ENCODE peak calls at places on chromosomes 5 and 9, in six cellular contexts. One of them, this sample, is unnamed.

GRCh38 chr5:133145436-133146143 is 93.8 kb downstream of the HSPA4 start:
- DNase-seq in HL-60: no peak
- DNase-seq in GM12878: no peak
- DNase-seq in SK-N-SH: no peak
- DNase-seq in K562: no peak
- DNase-seq in H1: no peak
- DNase-seq in this sample: no peak

GRCh38 chr5:142955628-142956027 is 185.5 kb downstream of the ARHGAP26 start:
- DNase-seq in SK-N-SH: no peak
- DNase-seq in HL-60: no peak
- DNase-seq in H1: no peak
- DNase-seq in K562: no peak
- DNase-seq in GM12878: no peak
- DNase-seq in this sample: no peak

GRCh38 chr5:149603210-149603609 is 21.9 kb downstream of the ARHGEF37 start:
- DNase-seq in H1: no peak
- DNase-seq in SK-N-SH: no peak
- DNase-seq in HL-60: no peak
- DNase-seq in K562: no peak
- DNase-seq in GM12878: no peak
- DNase-seq in this sample: no peak

GRCh38 chr5:146447734-146448380 is 724 bp downstream of the TCERG1 start:
- DNase-seq in GM12878: no peak
- DNase-seq in K562: no peak
- DNase-seq in SK-N-SH: no peak
- DNase-seq in H1: no peak
- DNase-seq in HL-60: peak; percentile 42
- DNase-seq in this sample: peak; percentile 47

GRCh38 chr9:123757547-123757946 is 172.4 kb downstream of the DENND1A start:
- DNase-seq in H1: no peak
- DNase-seq in HL-60: no peak
- DNase-seq in SK-N-SH: no peak
- DNase-seq in GM12878: no peak
- DNase-seq in K562: no peak
- DNase-seq in this sample: no peak

GRCh38 chr5:52520171-52520570 is 267.5 kb upstream of the ITGA1 start:
- DNase-seq in HL-60: no peak
- DNase-seq in GM12878: no peak
- DNase-seq in K562: no peak
- DNase-seq in H1: no peak
- DNase-seq in SK-N-SH: no peak
- DNase-seq in this sample: no peak

GRCh38 chr9:131562032-131562959 is 17.0 kb downstream of the PRRT1B start:
- DNase-seq in SK-N-SH: no peak
- DNase-seq in GM12878: no peak
- DNase-seq in H1: no peak
- DNase-seq in K562: no peak
- DNase-seq in HL-60: no peak
- DNase-seq in this sample: peak; percentile 18

GRCh38 chr9:133973111-133973790 is 18.9 kb downstream of the VAV2 start:
- DNase-seq in HL-60: no peak
- DNase-seq in GM12878: no peak
- DNase-seq in H1: no peak
- DNase-seq in SK-N-SH: no peak
- DNase-seq in K562: no peak
- DNase-seq in this sample: no peak

GRCh38 chr9:112777914-112778313 is 27.4 kb downstream of the SNX30 start:
- DNase-seq in K562: no peak
- DNase-seq in SK-N-SH: no peak
- DNase-seq in GM12878: no peak
- DNase-seq in H1: no peak
- DNase-seq in HL-60: no peak
- DNase-seq in this sample: no peak

GRCh38 chr5:95709967-95710650 is 21.0 kb upstream of the RHOBTB3 start:
- DNase-seq in H1: no peak
- DNase-seq in HL-60: no peak
- DNase-seq in SK-N-SH: no peak
- DNase-seq in GM12878: no peak
- DNase-seq in K562: no peak
- DNase-seq in this sample: peak; percentile 44

GRCh38 chr9:120767451-120767850 is 25.8 kb downstream of the FBXW2 start:
- DNase-seq in K562: no peak
- DNase-seq in SK-N-SH: no peak
- DNase-seq in GM12878: no peak
- DNase-seq in H1: no peak
- DNase-seq in HL-60: no peak
- DNase-seq in this sample: peak; percentile 11

DNA sequence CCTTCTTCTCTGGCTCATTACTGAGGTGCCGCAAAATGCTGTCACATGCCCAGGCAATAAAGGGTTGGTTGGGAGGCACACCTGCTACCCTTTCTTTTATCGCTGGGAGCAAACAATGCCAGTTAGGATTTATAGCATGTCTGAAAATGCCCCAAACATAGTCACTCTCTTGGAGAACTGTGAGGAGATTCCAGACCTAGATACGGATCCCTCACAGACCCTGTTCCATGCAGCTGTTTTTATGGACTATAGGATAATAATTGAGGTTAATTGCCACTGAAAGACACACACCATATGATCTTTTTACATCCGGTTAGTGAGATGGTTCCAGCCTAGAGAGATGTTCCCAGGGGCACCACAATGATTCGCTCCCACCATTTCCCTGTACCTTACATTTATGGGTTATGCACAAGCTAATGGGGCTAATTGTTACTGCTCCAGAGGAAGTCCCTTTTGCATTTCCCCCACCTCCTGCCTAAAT is 318.1 kb downstream of the PIK3R1 start:
- DNase-seq in HL-60: no peak
- DNase-seq in K562: no peak
- DNase-seq in GM12878: no peak
- DNase-seq in H1: no peak
- DNase-seq in SK-N-SH: peak; percentile 61
- DNase-seq in this sample: no peak
- TF ChIP-seq GABPA in HL-60: no peak
- TF ChIP-seq GABPA in K562: no peak
- TF ChIP-seq GABPA in GM12878: no peak
- TF ChIP-seq GABPA in H1: no peak
- TF ChIP-seq GABPA in SK-N-SH: no peak
- TF ChIP-seq GABPA in this sample: no peak

GRCh38 chr5:14168793-14169262 is 25.7 kb downstream of the TRIO start:
- DNase-seq in SK-N-SH: no peak
- DNase-seq in H1: no peak
- DNase-seq in K562: no peak
- DNase-seq in GM12878: no peak
- DNase-seq in HL-60: no peak
- DNase-seq in this sample: peak; percentile 88
- TF ChIP-seq GABPA in SK-N-SH: no peak
- TF ChIP-seq GABPA in H1: no peak
- TF ChIP-seq GABPA in K562: no peak
- TF ChIP-seq GABPA in GM12878: no peak
- TF ChIP-seq GABPA in HL-60: no peak
- TF ChIP-seq GABPA in this sample: no peak

GRCh38 chr5:98513378-98513777 is 260.1 kb upstream of the RGMB start:
- DNase-seq in H1: peak; percentile 3
- DNase-seq in SK-N-SH: no peak
- DNase-seq in HL-60: no peak
- DNase-seq in GM12878: no peak
- DNase-seq in K562: no peak
- DNase-seq in this sample: no peak

GRCh38 chr5:98514106-98514665 is 259.3 kb upstream of the RGMB start:
- DNase-seq in SK-N-SH: no peak
- DNase-seq in H1: no peak
- DNase-seq in GM12878: no peak
- DNase-seq in HL-60: no peak
- DNase-seq in K562: no peak
- DNase-seq in this sample: no peak

GRCh38 chr5:98510601-98511000 is 262.9 kb upstream of the RGMB start:
- DNase-seq in K562: no peak
- DNase-seq in H1: no peak
- DNase-seq in SK-N-SH: no peak
- DNase-seq in HL-60: no peak
- DNase-seq in GM12878: no peak
- DNase-seq in this sample: no peak

GRCh38 chr5:98504488-98504887 is 269.0 kb upstream of the RGMB start:
- DNase-seq in HL-60: no peak
- DNase-seq in GM12878: no peak
- DNase-seq in H1: no peak
- DNase-seq in K562: no peak
- DNase-seq in SK-N-SH: no peak
- DNase-seq in this sample: peak; percentile 5

GRCh38 chr5:98510111-98510510 is 263.4 kb upstream of the RGMB start:
- DNase-seq in K562: no peak
- DNase-seq in SK-N-SH: no peak
- DNase-seq in GM12878: no peak
- DNase-seq in HL-60: no peak
- DNase-seq in H1: no peak
- DNase-seq in this sample: peak; percentile 0
- TF ChIP-seq GABPA in K562: no peak
- TF ChIP-seq GABPA in SK-N-SH: no peak
- TF ChIP-seq GABPA in GM12878: no peak
- TF ChIP-seq GABPA in HL-60: no peak
- TF ChIP-seq GABPA in H1: no peak
- TF ChIP-seq GABPA in this sample: no peak

DNA sequence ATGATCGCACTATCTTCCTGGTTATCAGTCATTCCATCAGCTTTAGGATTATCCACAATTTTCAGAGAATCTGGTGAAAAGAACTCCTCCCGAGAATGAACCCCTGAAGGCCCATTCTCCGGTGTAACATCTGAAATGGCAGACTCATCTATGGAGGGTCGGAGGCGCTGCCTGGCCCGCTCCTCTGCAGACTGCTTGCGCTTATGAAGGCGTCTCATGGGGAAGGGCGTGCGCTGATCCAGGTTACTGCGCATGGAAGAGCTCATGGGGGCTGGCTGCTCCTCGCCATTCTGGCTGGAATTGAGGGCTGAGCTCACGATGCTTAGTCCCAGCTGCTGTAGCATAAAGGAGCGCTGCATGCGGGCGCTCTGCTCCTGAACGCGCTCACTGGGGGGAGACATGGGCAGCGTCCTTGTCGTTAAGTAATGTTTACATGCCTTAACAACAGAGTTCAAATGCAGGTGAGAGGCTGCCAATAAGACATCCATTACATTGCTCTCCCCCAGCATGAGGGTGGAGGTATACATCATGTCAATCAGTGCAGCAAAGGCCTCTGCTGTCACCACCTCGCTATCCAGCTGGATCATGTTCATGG is 19.4 kb downstream of the GRHPR start:
- DNase-seq in GM12878: no peak
- DNase-seq in H1: no peak
- DNase-seq in K562: peak; percentile 11
- DNase-seq in HL-60: no peak
- DNase-seq in SK-N-SH: no peak
- DNase-seq in this sample: no peak
- TF ChIP-seq GABPA in GM12878: no peak
- TF ChIP-seq GABPA in H1: no peak
- TF ChIP-seq GABPA in K562: no peak
- TF ChIP-seq GABPA in HL-60: no peak
- TF ChIP-seq GABPA in SK-N-SH: no peak
- TF ChIP-seq GABPA in this sample: no peak

GRCh38 chr5:31860726-31861432 is 221.9 kb downstream of the PDZD2 start:
- DNase-seq in HL-60: no peak
- DNase-seq in H1: no peak
- DNase-seq in GM12878: no peak
- DNase-seq in K562: no peak
- DNase-seq in SK-N-SH: no peak
- DNase-seq in this sample: no peak
- TF ChIP-seq GABPA in HL-60: no peak
- TF ChIP-seq GABPA in H1: no peak
- TF ChIP-seq GABPA in GM12878: no peak
- TF ChIP-seq GABPA in K562: no peak
- TF ChIP-seq GABPA in SK-N-SH: no peak
- TF ChIP-seq GABPA in this sample: no peak

DNA sequence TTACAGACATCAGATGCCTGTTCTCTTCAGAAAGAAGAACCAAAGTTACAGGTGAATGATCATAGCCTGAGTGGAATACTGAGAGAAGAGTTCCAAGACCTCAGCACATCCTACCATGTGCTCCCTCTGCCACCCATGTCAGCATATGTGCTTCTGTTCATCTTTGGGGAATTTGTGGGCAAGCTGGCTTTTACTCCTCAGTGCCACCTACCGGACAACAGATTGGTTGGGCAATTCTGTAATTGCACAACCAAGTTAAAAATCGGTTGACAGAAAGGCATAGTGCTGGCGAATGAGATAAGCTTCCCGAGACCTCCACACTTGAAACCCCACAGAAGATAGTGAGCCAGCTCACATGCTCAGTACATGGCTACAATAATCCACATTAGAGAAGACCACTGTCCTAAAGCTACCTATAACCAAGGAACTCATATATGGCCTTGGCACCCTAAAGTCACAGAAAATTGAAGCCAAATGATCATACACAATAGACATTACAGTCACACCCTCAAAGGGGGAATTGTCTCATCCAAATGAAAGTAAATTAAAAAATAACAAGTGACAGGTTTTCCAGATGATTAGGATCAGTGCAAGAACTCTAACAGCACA is 1238.0 kb upstream of the NUDT12 start:
- DNase-seq in K562: peak; percentile 7
- DNase-seq in H1: peak; percentile 2
- DNase-seq in SK-N-SH: no peak
- DNase-seq in GM12878: no peak
- DNase-seq in HL-60: peak; percentile 14
- DNase-seq in this sample: peak; percentile 26
- TF ChIP-seq GABPA in K562: no peak
- TF ChIP-seq GABPA in H1: no peak
- TF ChIP-seq GABPA in SK-N-SH: no peak
- TF ChIP-seq GABPA in GM12878: no peak
- TF ChIP-seq GABPA in HL-60: no peak
- TF ChIP-seq GABPA in this sample: no peak